ENCODE peak calls at places on chromosomes 4 and X, in five cellular contexts. X, I, J, E and M are unnamed samples.

GRCh38 chr4:21507439-21507838 is 441.1 kb downstream of the KCNIP4 start:
- DNase-seq in X (no peak), I (no peak), J (no peak), E (no peak), M (no peak)

GRCh38 chr4:120658772-120659171 is 263.8 kb downstream of the PRDM5 start:
- DNase-seq in X (no peak), I (no peak), J (no peak), E (no peak), M (no peak)

GRCh38 chrX:149513713-149514427 is 8.8 kb upstream of the IDS start:
- DNase-seq in X (no peak), I (no peak), J (no peak), E (no peak), M (no peak)

GRCh38 chr4:2411786-2412510 is 6.5 kb downstream of the ZFYVE28 start:
- DNase-seq in X (no peak), I (no peak), J (no peak), E (no peak), M (no peak)

GRCh38 chr4:166012129-166013078 is 139.4 kb downstream of the TLL1 start:
- DNase-seq in X (no peak), I (no peak), J (no peak), E (no peak), M (no peak)

GRCh38 chrX:10296581-10296980 is 139.8 kb downstream of the CLCN4 start:
- DNase-seq in X (no peak), I (no peak), J (peak; percentile 70), E (no peak), M (no peak)

GRCh38 chr4:110663738-110664444 is 41.0 kb upstream of the PITX2 start:
- DNase-seq in X (no peak), I (no peak), J (no peak), E (no peak), M (no peak)

GRCh38 chrX:34918856-34919255 is 23.7 kb upstream of the FAM47B start:
- DNase-seq in X (no peak), I (peak; percentile 11), J (peak; percentile 31), E (no peak), M (peak; percentile 56)

GRCh38 chrX:150465326-150465725 is 102.2 kb downstream of the MAMLD1 start:
- DNase-seq in X (no peak), I (no peak), J (no peak), E (no peak), M (no peak)

GRCh38 chr4:137644201-137644600 is 111.9 kb upstream of the PCDH18 start:
- DNase-seq in X (no peak), I (no peak), J (no peak), E (no peak), M (no peak)

GRCh38 chr4:103443324-103443723 is 245.2 kb upstream of the CENPE start:
- DNase-seq in X (no peak), I (no peak), J (no peak), E (no peak), M (no peak)

GRCh38 chr4:38381788-38382187 is 282.2 kb upstream of the KLF3 start:
- DNase-seq in X (no peak), I (no peak), J (no peak), E (no peak), M (no peak)

GRCh38 chr4:56130609-56131150 is 181.9 kb downstream of the CEP135 start:
- DNase-seq in X (no peak), I (no peak), J (no peak), E (no peak), M (no peak)

GRCh38 chr4:19298998-19299397 is 952.7 kb upstream of the SLIT2 start:
- DNase-seq in X (no peak), I (no peak), J (no peak), E (no peak), M (no peak)

GRCh38 chr4:45663495-45664148 is 460.2 kb downstream of the GABRG1 start:
- DNase-seq in X (no peak), I (no peak), J (no peak), E (no peak), M (no peak)

GRCh38 chr4:182351485-182351884 is 108.3 kb downstream of the TENM3 start:
- DNase-seq in X (no peak), I (no peak), J (no peak), E (no peak), M (no peak)

GRCh38 chrX:119899125-119899524 is 3.4 kb downstream of the AKAP14 start:
- DNase-seq in X (no peak), I (no peak), J (no peak), E (no peak), M (no peak)

GRCh38 chr4:125461676-125462363 is 147.1 kb downstream of the FAT4 start:
- DNase-seq in X (no peak), I (no peak), J (no peak), E (no peak), M (no peak)

GRCh38 chr4:111957131-111957530 is 188.1 kb upstream of the FAM241A start:
- DNase-seq in X (no peak), I (no peak), J (no peak), E (no peak), M (no peak)

GRCh38 chr4:6169239-6169638 is 31.1 kb downstream of the JAKMIP1 start:
- DNase-seq in X (no peak), I (no peak), J (no peak), E (no peak), M (no peak)

GRCh38 chr4:186072516-186072915 is 3.6 kb downstream of the TLR3 start:
- DNase-seq in X (no peak), I (no peak), J (no peak), E (no peak), M (no peak)

GRCh38 chr4:1459081-1459480 is 52.8 kb upstream of the NKX1-1 start:
- DNase-seq in X (no peak), I (no peak), J (no peak), E (no peak), M (no peak)

GRCh38 chrX:12170755-12171154 is 32.5 kb downstream of the FRMPD4 start:
- DNase-seq in X (no peak), I (no peak), J (no peak), E (no peak), M (no peak)

GRCh38 chrX:15404712-15405111 is 20.5 kb upstream of the VEGFD start:
- DNase-seq in X (no peak), I (no peak), J (no peak), E (no peak), M (no peak)

GRCh38 chrX:74550295-74550802 is 64.1 kb downstream of the RLIM start:
- DNase-seq in X (peak; percentile 14), I (peak; percentile 61), J (no peak), E (peak; percentile 32), M (peak; percentile 35)

GRCh38 chr4:150318971-150319370 is 240.7 kb downstream of the DCLK2 start:
- DNase-seq in X (no peak), I (no peak), J (no peak), E (no peak), M (no peak)

GRCh38 chr4:181578911-181579310 is 664.3 kb upstream of the TENM3 start:
- DNase-seq in X (no peak), I (no peak), J (no peak), E (no peak), M (no peak)

GRCh38 chrX:48003367-48003757 is 427 bp downstream of the ZNF182 start:
- DNase-seq in X (no peak), I (no peak), J (no peak), E (no peak), M (no peak)